ENCODE peak calls at places on chromosomes 7 and 10, in four cellular contexts. One of them, this sample, is unnamed.

GRCh38 chr7:157541796-157542668 is 205.2 kb downstream of the DNAJB6 start:
- DNase-seq in amygdala: no peak
- DNase-seq in HT1080: no peak
- DNase-seq in NCI-H1436: no peak
- DNase-seq in this sample: no peak

GRCh38 chr7:35555934-35556333 is 139.0 kb downstream of the HERPUD2 start:
- DNase-seq in amygdala: no peak
- DNase-seq in HT1080: peak; percentile 52
- DNase-seq in NCI-H1436: no peak
- DNase-seq in this sample: no peak

GRCh38 chr7:44712012-44712411 is 36.6 kb upstream of the ZMIZ2 start:
- DNase-seq in amygdala: no peak
- DNase-seq in HT1080: no peak
- DNase-seq in NCI-H1436: no peak
- DNase-seq in this sample: no peak

GRCh38 chr7:24922099-24922773 is 57.7 kb downstream of the OSBPL3 start:
- DNase-seq in amygdala: no peak
- DNase-seq in HT1080: no peak
- DNase-seq in NCI-H1436: no peak
- DNase-seq in this sample: no peak

GRCh38 chr10:101331960-101332359 is 22.0 kb upstream of the BTRC start:
- DNase-seq in amygdala: no peak
- DNase-seq in HT1080: peak; percentile 62
- DNase-seq in NCI-H1436: no peak
- DNase-seq in this sample: no peak

GRCh38 chr7:100093498-100093897 is 4.7 kb downstream of the COPS6 start:
- DNase-seq in amygdala: no peak
- DNase-seq in HT1080: no peak
- DNase-seq in NCI-H1436: no peak
- DNase-seq in this sample: no peak

GRCh38 chr7:87234949-87235348 is 15.4 kb upstream of the TMEM243 start:
- DNase-seq in amygdala: no peak
- DNase-seq in HT1080: no peak
- DNase-seq in NCI-H1436: no peak
- DNase-seq in this sample: no peak

GRCh38 chr7:100127866-100128601 is 1.3 kb downstream of the MBLAC1 start:
- DNase-seq in amygdala: no peak
- DNase-seq in HT1080: no peak
- DNase-seq in NCI-H1436: no peak
- DNase-seq in this sample: no peak

GRCh38 chr7:5478568-5479045 is 55.0 kb upstream of the TNRC18 start:
- DNase-seq in amygdala: no peak
- DNase-seq in HT1080: no peak
- DNase-seq in NCI-H1436: peak; percentile 20
- DNase-seq in this sample: no peak

GRCh38 chr7:157676001-157676400 is 339.2 kb downstream of the DNAJB6 start:
- DNase-seq in amygdala: no peak
- DNase-seq in HT1080: no peak
- DNase-seq in NCI-H1436: no peak
- DNase-seq in this sample: no peak

GRCh38 chr7:122136033-122136432 is 8.0 kb downstream of the AASS start:
- DNase-seq in amygdala: no peak
- DNase-seq in HT1080: no peak
- DNase-seq in NCI-H1436: no peak
- DNase-seq in this sample: no peak